ENCODE peak calls at places on chromosomes 11 and 22, in ten cellular contexts. One of them, this sample, is unnamed.
A peak's percentile ranks its signal among the peaks of the same experiment; 100 is the strongest.

GRCh38 chr22:42915980-42916765 is 59.1 kb upstream of the ARFGAP3 start:
- DNase-seq in progenitor cell of endocrine pancreas: no peak
- DNase-seq in HuH-7: no peak
- DNase-seq in stimulated activated CD4-positive, alpha-beta T cell treated with anti-CD3 and anti-CD28 coated beads, TNF-alpha, amount 100 ng/mL, for 1 hour: no peak
- DNase-seq in activated B cell treated with CpG ODN at 0.5 μM for 24 hours: no peak
- DNase-seq in mesendoderm: peak; percentile 76
- DNase-seq in amniotic stem cell: no peak
- DNase-seq in RPMI7951: no peak
- DNase-seq in DMS 273 treated with DMSO at 0.1 percent for 48 hours: no peak
- DNase-seq in Right ventricle myocardium superior: no peak
- DNase-seq in this sample: no peak

GRCh38 chr11:6557761-6558674 is 45.4 kb downstream of the RRP8 start:
- DNase-seq in progenitor cell of endocrine pancreas: no peak
- DNase-seq in HuH-7: no peak
- DNase-seq in stimulated activated CD4-positive, alpha-beta T cell treated with anti-CD3 and anti-CD28 coated beads, TNF-alpha, amount 100 ng/mL, for 1 hour: no peak
- DNase-seq in activated B cell treated with CpG ODN at 0.5 μM for 24 hours: no peak
- DNase-seq in mesendoderm: no peak
- DNase-seq in amniotic stem cell: no peak
- DNase-seq in RPMI7951: no peak
- DNase-seq in DMS 273 treated with DMSO at 0.1 percent for 48 hours: no peak
- DNase-seq in Right ventricle myocardium superior: peak; percentile 77
- DNase-seq in this sample: no peak

GRCh38 chr11:132782102-132782501 is 750.2 kb downstream of the OPCML start:
- DNase-seq in progenitor cell of endocrine pancreas: no peak
- DNase-seq in HuH-7: no peak
- DNase-seq in stimulated activated CD4-positive, alpha-beta T cell treated with anti-CD3 and anti-CD28 coated beads, TNF-alpha, amount 100 ng/mL, for 1 hour: no peak
- DNase-seq in activated B cell treated with CpG ODN at 0.5 μM for 24 hours: no peak
- DNase-seq in mesendoderm: no peak
- DNase-seq in amniotic stem cell: no peak
- DNase-seq in RPMI7951: no peak
- DNase-seq in DMS 273 treated with DMSO at 0.1 percent for 48 hours: no peak
- DNase-seq in Right ventricle myocardium superior: no peak
- DNase-seq in this sample: no peak

GRCh38 chr11:8381871-8382396 is 118.3 kb upstream of the LMO1 start:
- DNase-seq in progenitor cell of endocrine pancreas: no peak
- DNase-seq in HuH-7: no peak
- DNase-seq in stimulated activated CD4-positive, alpha-beta T cell treated with anti-CD3 and anti-CD28 coated beads, TNF-alpha, amount 100 ng/mL, for 1 hour: no peak
- DNase-seq in activated B cell treated with CpG ODN at 0.5 μM for 24 hours: no peak
- DNase-seq in mesendoderm: no peak
- DNase-seq in amniotic stem cell: no peak
- DNase-seq in RPMI7951: no peak
- DNase-seq in DMS 273 treated with DMSO at 0.1 percent for 48 hours: no peak
- DNase-seq in Right ventricle myocardium superior: no peak
- DNase-seq in this sample: no peak

GRCh38 chr11:64396079-64396591 is 37.2 kb downstream of the RPS6KA4 start:
- DNase-seq in progenitor cell of endocrine pancreas: no peak
- DNase-seq in HuH-7: no peak
- DNase-seq in stimulated activated CD4-positive, alpha-beta T cell treated with anti-CD3 and anti-CD28 coated beads, TNF-alpha, amount 100 ng/mL, for 1 hour: no peak
- DNase-seq in activated B cell treated with CpG ODN at 0.5 μM for 24 hours: no peak
- DNase-seq in mesendoderm: peak; percentile 93
- DNase-seq in amniotic stem cell: no peak
- DNase-seq in RPMI7951: peak; percentile 16
- DNase-seq in DMS 273 treated with DMSO at 0.1 percent for 48 hours: no peak
- DNase-seq in Right ventricle myocardium superior: no peak
- DNase-seq in this sample: no peak

GRCh38 chr11:123801765-123802164 is 4.4 kb downstream of the OR6M1 start:
- DNase-seq in progenitor cell of endocrine pancreas: no peak
- DNase-seq in HuH-7: no peak
- DNase-seq in stimulated activated CD4-positive, alpha-beta T cell treated with anti-CD3 and anti-CD28 coated beads, TNF-alpha, amount 100 ng/mL, for 1 hour: no peak
- DNase-seq in activated B cell treated with CpG ODN at 0.5 μM for 24 hours: no peak
- DNase-seq in mesendoderm: no peak
- DNase-seq in amniotic stem cell: no peak
- DNase-seq in RPMI7951: no peak
- DNase-seq in DMS 273 treated with DMSO at 0.1 percent for 48 hours: no peak
- DNase-seq in Right ventricle myocardium superior: no peak
- DNase-seq in this sample: no peak

GRCh38 chr11:75273331-75273988 is 32.9 kb downstream of the TPBGL start:
- DNase-seq in progenitor cell of endocrine pancreas: no peak
- DNase-seq in HuH-7: no peak
- DNase-seq in stimulated activated CD4-positive, alpha-beta T cell treated with anti-CD3 and anti-CD28 coated beads, TNF-alpha, amount 100 ng/mL, for 1 hour: no peak
- DNase-seq in activated B cell treated with CpG ODN at 0.5 μM for 24 hours: no peak
- DNase-seq in mesendoderm: no peak
- DNase-seq in amniotic stem cell: no peak
- DNase-seq in RPMI7951: no peak
- DNase-seq in DMS 273 treated with DMSO at 0.1 percent for 48 hours: no peak
- DNase-seq in Right ventricle myocardium superior: peak; percentile 30
- DNase-seq in this sample: no peak

GRCh38 chr22:47782461-47783075 is 1020.1 kb downstream of the TBC1D22A start:
- DNase-seq in progenitor cell of endocrine pancreas: no peak
- DNase-seq in HuH-7: no peak
- DNase-seq in stimulated activated CD4-positive, alpha-beta T cell treated with anti-CD3 and anti-CD28 coated beads, TNF-alpha, amount 100 ng/mL, for 1 hour: no peak
- DNase-seq in activated B cell treated with CpG ODN at 0.5 μM for 24 hours: no peak
- DNase-seq in mesendoderm: no peak
- DNase-seq in amniotic stem cell: no peak
- DNase-seq in RPMI7951: no peak
- DNase-seq in DMS 273 treated with DMSO at 0.1 percent for 48 hours: no peak
- DNase-seq in Right ventricle myocardium superior: no peak
- DNase-seq in this sample: no peak

GRCh38 chr11:75667831-75668507 is 869 bp downstream of the MAP6 start:
- DNase-seq in progenitor cell of endocrine pancreas: peak; percentile 56
- DNase-seq in HuH-7: peak; percentile 31
- DNase-seq in stimulated activated CD4-positive, alpha-beta T cell treated with anti-CD3 and anti-CD28 coated beads, TNF-alpha, amount 100 ng/mL, for 1 hour: no peak
- DNase-seq in activated B cell treated with CpG ODN at 0.5 μM for 24 hours: peak; percentile 45
- DNase-seq in mesendoderm: peak; percentile 74
- DNase-seq in amniotic stem cell: no peak
- DNase-seq in RPMI7951: peak; percentile 31
- DNase-seq in DMS 273 treated with DMSO at 0.1 percent for 48 hours: peak; percentile 8
- DNase-seq in Right ventricle myocardium superior: peak; percentile 74
- DNase-seq in this sample: no peak

GRCh38 chr22:17672417-17672991 is 33.9 kb downstream of the BCL2L13 start:
- DNase-seq in progenitor cell of endocrine pancreas: no peak
- DNase-seq in HuH-7: no peak
- DNase-seq in stimulated activated CD4-positive, alpha-beta T cell treated with anti-CD3 and anti-CD28 coated beads, TNF-alpha, amount 100 ng/mL, for 1 hour: peak; percentile 3
- DNase-seq in activated B cell treated with CpG ODN at 0.5 μM for 24 hours: no peak
- DNase-seq in mesendoderm: no peak
- DNase-seq in amniotic stem cell: no peak
- DNase-seq in RPMI7951: peak; percentile 15
- DNase-seq in DMS 273 treated with DMSO at 0.1 percent for 48 hours: no peak
- DNase-seq in Right ventricle myocardium superior: no peak
- DNase-seq in this sample: no peak

GRCh38 chr11:103202048-103202651 is 92.9 kb downstream of the DYNC2H1 start:
- DNase-seq in progenitor cell of endocrine pancreas: no peak
- DNase-seq in HuH-7: peak; percentile 0
- DNase-seq in stimulated activated CD4-positive, alpha-beta T cell treated with anti-CD3 and anti-CD28 coated beads, TNF-alpha, amount 100 ng/mL, for 1 hour: no peak
- DNase-seq in activated B cell treated with CpG ODN at 0.5 μM for 24 hours: no peak
- DNase-seq in mesendoderm: peak; percentile 33
- DNase-seq in amniotic stem cell: peak; percentile 14
- DNase-seq in RPMI7951: peak; percentile 43
- DNase-seq in DMS 273 treated with DMSO at 0.1 percent for 48 hours: no peak
- DNase-seq in Right ventricle myocardium superior: no peak
- DNase-seq in this sample: no peak

GRCh38 chr22:37763652-37764051 is 44.1 kb upstream of the GCAT start:
- DNase-seq in progenitor cell of endocrine pancreas: no peak
- DNase-seq in HuH-7: no peak
- DNase-seq in stimulated activated CD4-positive, alpha-beta T cell treated with anti-CD3 and anti-CD28 coated beads, TNF-alpha, amount 100 ng/mL, for 1 hour: no peak
- DNase-seq in activated B cell treated with CpG ODN at 0.5 μM for 24 hours: no peak
- DNase-seq in mesendoderm: no peak
- DNase-seq in amniotic stem cell: no peak
- DNase-seq in RPMI7951: no peak
- DNase-seq in DMS 273 treated with DMSO at 0.1 percent for 48 hours: no peak
- DNase-seq in Right ventricle myocardium superior: no peak
- DNase-seq in this sample: no peak

GRCh38 chr11:68550485-68550817 is 89.9 kb downstream of the PPP6R3 start:
- DNase-seq in progenitor cell of endocrine pancreas: no peak
- DNase-seq in HuH-7: no peak
- DNase-seq in stimulated activated CD4-positive, alpha-beta T cell treated with anti-CD3 and anti-CD28 coated beads, TNF-alpha, amount 100 ng/mL, for 1 hour: no peak
- DNase-seq in activated B cell treated with CpG ODN at 0.5 μM for 24 hours: no peak
- DNase-seq in mesendoderm: no peak
- DNase-seq in amniotic stem cell: no peak
- DNase-seq in RPMI7951: no peak
- DNase-seq in DMS 273 treated with DMSO at 0.1 percent for 48 hours: no peak
- DNase-seq in Right ventricle myocardium superior: no peak
- DNase-seq in this sample: no peak

GRCh38 chr11:11582261-11582701 is 39.5 kb downstream of the GALNT18 start:
- DNase-seq in progenitor cell of endocrine pancreas: no peak
- DNase-seq in HuH-7: no peak
- DNase-seq in stimulated activated CD4-positive, alpha-beta T cell treated with anti-CD3 and anti-CD28 coated beads, TNF-alpha, amount 100 ng/mL, for 1 hour: no peak
- DNase-seq in activated B cell treated with CpG ODN at 0.5 μM for 24 hours: no peak
- DNase-seq in mesendoderm: no peak
- DNase-seq in amniotic stem cell: no peak
- DNase-seq in RPMI7951: no peak
- DNase-seq in DMS 273 treated with DMSO at 0.1 percent for 48 hours: no peak
- DNase-seq in Right ventricle myocardium superior: no peak
- DNase-seq in this sample: no peak

GRCh38 chr11:118081241-118081958 is 4.5 kb downstream of the TMPRSS4 start:
- DNase-seq in progenitor cell of endocrine pancreas: no peak
- DNase-seq in HuH-7: no peak
- DNase-seq in stimulated activated CD4-positive, alpha-beta T cell treated with anti-CD3 and anti-CD28 coated beads, TNF-alpha, amount 100 ng/mL, for 1 hour: no peak
- DNase-seq in activated B cell treated with CpG ODN at 0.5 μM for 24 hours: no peak
- DNase-seq in mesendoderm: no peak
- DNase-seq in amniotic stem cell: no peak
- DNase-seq in RPMI7951: no peak
- DNase-seq in DMS 273 treated with DMSO at 0.1 percent for 48 hours: no peak
- DNase-seq in Right ventricle myocardium superior: no peak
- DNase-seq in this sample: no peak

GRCh38 chr22:17234144-17234623 is 14.9 kb upstream of the ADA2 start:
- DNase-seq in progenitor cell of endocrine pancreas: no peak
- DNase-seq in HuH-7: no peak
- DNase-seq in stimulated activated CD4-positive, alpha-beta T cell treated with anti-CD3 and anti-CD28 coated beads, TNF-alpha, amount 100 ng/mL, for 1 hour: no peak
- DNase-seq in activated B cell treated with CpG ODN at 0.5 μM for 24 hours: no peak
- DNase-seq in mesendoderm: peak; percentile 97
- DNase-seq in amniotic stem cell: no peak
- DNase-seq in RPMI7951: no peak
- DNase-seq in DMS 273 treated with DMSO at 0.1 percent for 48 hours: no peak
- DNase-seq in Right ventricle myocardium superior: no peak
- DNase-seq in this sample: no peak

GRCh38 chr22:42905702-42906183 is 48.7 kb upstream of the ARFGAP3 start:
- DNase-seq in progenitor cell of endocrine pancreas: no peak
- DNase-seq in HuH-7: no peak
- DNase-seq in stimulated activated CD4-positive, alpha-beta T cell treated with anti-CD3 and anti-CD28 coated beads, TNF-alpha, amount 100 ng/mL, for 1 hour: no peak
- DNase-seq in activated B cell treated with CpG ODN at 0.5 μM for 24 hours: no peak
- DNase-seq in mesendoderm: no peak
- DNase-seq in amniotic stem cell: no peak
- DNase-seq in RPMI7951: no peak
- DNase-seq in DMS 273 treated with DMSO at 0.1 percent for 48 hours: no peak
- DNase-seq in Right ventricle myocardium superior: peak; percentile 79
- DNase-seq in this sample: no peak

GRCh38 chr11:44079376-44079775 is 13.3 kb downstream of the ACCS start:
- DNase-seq in progenitor cell of endocrine pancreas: no peak
- DNase-seq in HuH-7: no peak
- DNase-seq in stimulated activated CD4-positive, alpha-beta T cell treated with anti-CD3 and anti-CD28 coated beads, TNF-alpha, amount 100 ng/mL, for 1 hour: no peak
- DNase-seq in activated B cell treated with CpG ODN at 0.5 μM for 24 hours: no peak
- DNase-seq in mesendoderm: no peak
- DNase-seq in amniotic stem cell: no peak
- DNase-seq in RPMI7951: no peak
- DNase-seq in DMS 273 treated with DMSO at 0.1 percent for 48 hours: no peak
- DNase-seq in Right ventricle myocardium superior: no peak
- DNase-seq in this sample: no peak

GRCh38 chr11:32358729-32359128 is 76.6 kb downstream of the WT1 start:
- DNase-seq in progenitor cell of endocrine pancreas: no peak
- DNase-seq in HuH-7: no peak
- DNase-seq in stimulated activated CD4-positive, alpha-beta T cell treated with anti-CD3 and anti-CD28 coated beads, TNF-alpha, amount 100 ng/mL, for 1 hour: no peak
- DNase-seq in activated B cell treated with CpG ODN at 0.5 μM for 24 hours: no peak
- DNase-seq in mesendoderm: no peak
- DNase-seq in amniotic stem cell: no peak
- DNase-seq in RPMI7951: no peak
- DNase-seq in DMS 273 treated with DMSO at 0.1 percent for 48 hours: no peak
- DNase-seq in Right ventricle myocardium superior: no peak
- DNase-seq in this sample: no peak

GRCh38 chr11:120562806-120563425 is 51.4 kb downstream of the GRIK4 start:
- DNase-seq in progenitor cell of endocrine pancreas: no peak
- DNase-seq in HuH-7: no peak
- DNase-seq in stimulated activated CD4-positive, alpha-beta T cell treated with anti-CD3 and anti-CD28 coated beads, TNF-alpha, amount 100 ng/mL, for 1 hour: no peak
- DNase-seq in activated B cell treated with CpG ODN at 0.5 μM for 24 hours: no peak
- DNase-seq in mesendoderm: no peak
- DNase-seq in amniotic stem cell: no peak
- DNase-seq in RPMI7951: no peak
- DNase-seq in DMS 273 treated with DMSO at 0.1 percent for 48 hours: no peak
- DNase-seq in Right ventricle myocardium superior: no peak
- DNase-seq in this sample: no peak

GRCh38 chr11:57598831-57599155 is 1.3 kb downstream of the SERPING1 start:
- DNase-seq in progenitor cell of endocrine pancreas: no peak
- DNase-seq in HuH-7: no peak
- DNase-seq in stimulated activated CD4-positive, alpha-beta T cell treated with anti-CD3 and anti-CD28 coated beads, TNF-alpha, amount 100 ng/mL, for 1 hour: no peak
- DNase-seq in activated B cell treated with CpG ODN at 0.5 μM for 24 hours: no peak
- DNase-seq in mesendoderm: peak; percentile 8
- DNase-seq in amniotic stem cell: no peak
- DNase-seq in RPMI7951: no peak
- DNase-seq in DMS 273 treated with DMSO at 0.1 percent for 48 hours: no peak
- DNase-seq in Right ventricle myocardium superior: no peak
- DNase-seq in this sample: no peak

GRCh38 chr22:37199839-37200161 is 11.8 kb upstream of the C1QTNF6 start:
- DNase-seq in progenitor cell of endocrine pancreas: no peak
- DNase-seq in HuH-7: peak; percentile 73
- DNase-seq in stimulated activated CD4-positive, alpha-beta T cell treated with anti-CD3 and anti-CD28 coated beads, TNF-alpha, amount 100 ng/mL, for 1 hour: no peak
- DNase-seq in activated B cell treated with CpG ODN at 0.5 μM for 24 hours: no peak
- DNase-seq in mesendoderm: no peak
- DNase-seq in amniotic stem cell: no peak
- DNase-seq in RPMI7951: peak; percentile 7
- DNase-seq in DMS 273 treated with DMSO at 0.1 percent for 48 hours: no peak
- DNase-seq in Right ventricle myocardium superior: no peak
- DNase-seq in this sample: no peak

GRCh38 chr11:86949995-86950993 is 4.9 kb downstream of the FZD4 start:
- DNase-seq in progenitor cell of endocrine pancreas: no peak
- DNase-seq in HuH-7: no peak
- DNase-seq in stimulated activated CD4-positive, alpha-beta T cell treated with anti-CD3 and anti-CD28 coated beads, TNF-alpha, amount 100 ng/mL, for 1 hour: no peak
- DNase-seq in activated B cell treated with CpG ODN at 0.5 μM for 24 hours: no peak
- DNase-seq in mesendoderm: no peak
- DNase-seq in amniotic stem cell: no peak
- DNase-seq in RPMI7951: no peak
- DNase-seq in DMS 273 treated with DMSO at 0.1 percent for 48 hours: no peak
- DNase-seq in Right ventricle myocardium superior: no peak
- DNase-seq in this sample: no peak

GRCh38 chr11:64036081-64037026 is 623 bp downstream of the FLRT1 start:
- DNase-seq in progenitor cell of endocrine pancreas: no peak
- DNase-seq in HuH-7: no peak
- DNase-seq in stimulated activated CD4-positive, alpha-beta T cell treated with anti-CD3 and anti-CD28 coated beads, TNF-alpha, amount 100 ng/mL, for 1 hour: no peak
- DNase-seq in activated B cell treated with CpG ODN at 0.5 μM for 24 hours: no peak
- DNase-seq in mesendoderm: no peak
- DNase-seq in amniotic stem cell: no peak
- DNase-seq in RPMI7951: peak; percentile 32
- DNase-seq in DMS 273 treated with DMSO at 0.1 percent for 48 hours: no peak
- DNase-seq in Right ventricle myocardium superior: no peak
- DNase-seq in this sample: no peak

GRCh38 chr11:13876423-13876822 is 86.1 kb upstream of the SPON1 start:
- DNase-seq in progenitor cell of endocrine pancreas: no peak
- DNase-seq in HuH-7: no peak
- DNase-seq in stimulated activated CD4-positive, alpha-beta T cell treated with anti-CD3 and anti-CD28 coated beads, TNF-alpha, amount 100 ng/mL, for 1 hour: no peak
- DNase-seq in activated B cell treated with CpG ODN at 0.5 μM for 24 hours: no peak
- DNase-seq in mesendoderm: no peak
- DNase-seq in amniotic stem cell: no peak
- DNase-seq in RPMI7951: no peak
- DNase-seq in DMS 273 treated with DMSO at 0.1 percent for 48 hours: no peak
- DNase-seq in Right ventricle myocardium superior: no peak
- DNase-seq in this sample: no peak

GRCh38 chr22:50061824-50062355 is 3.8 kb upstream of the TTLL8 start:
- DNase-seq in progenitor cell of endocrine pancreas: no peak
- DNase-seq in HuH-7: no peak
- DNase-seq in stimulated activated CD4-positive, alpha-beta T cell treated with anti-CD3 and anti-CD28 coated beads, TNF-alpha, amount 100 ng/mL, for 1 hour: no peak
- DNase-seq in activated B cell treated with CpG ODN at 0.5 μM for 24 hours: no peak
- DNase-seq in mesendoderm: no peak
- DNase-seq in amniotic stem cell: no peak
- DNase-seq in RPMI7951: no peak
- DNase-seq in DMS 273 treated with DMSO at 0.1 percent for 48 hours: no peak
- DNase-seq in Right ventricle myocardium superior: peak; percentile 20
- DNase-seq in this sample: no peak

GRCh38 chr11:120079750-120080610 is 57.9 kb downstream of the TRIM29 start:
- DNase-seq in progenitor cell of endocrine pancreas: no peak
- DNase-seq in HuH-7: no peak
- DNase-seq in stimulated activated CD4-positive, alpha-beta T cell treated with anti-CD3 and anti-CD28 coated beads, TNF-alpha, amount 100 ng/mL, for 1 hour: no peak
- DNase-seq in activated B cell treated with CpG ODN at 0.5 μM for 24 hours: no peak
- DNase-seq in mesendoderm: peak; percentile 51
- DNase-seq in amniotic stem cell: no peak
- DNase-seq in RPMI7951: peak; percentile 5
- DNase-seq in DMS 273 treated with DMSO at 0.1 percent for 48 hours: no peak
- DNase-seq in Right ventricle myocardium superior: no peak
- DNase-seq in this sample: no peak

GRCh38 chr11:12684354-12684753 is 10.1 kb downstream of the TEAD1 start:
- DNase-seq in progenitor cell of endocrine pancreas: no peak
- DNase-seq in HuH-7: no peak
- DNase-seq in stimulated activated CD4-positive, alpha-beta T cell treated with anti-CD3 and anti-CD28 coated beads, TNF-alpha, amount 100 ng/mL, for 1 hour: no peak
- DNase-seq in activated B cell treated with CpG ODN at 0.5 μM for 24 hours: no peak
- DNase-seq in mesendoderm: no peak
- DNase-seq in amniotic stem cell: no peak
- DNase-seq in RPMI7951: no peak
- DNase-seq in DMS 273 treated with DMSO at 0.1 percent for 48 hours: no peak
- DNase-seq in Right ventricle myocardium superior: no peak
- DNase-seq in this sample: no peak

This sample was measured in central memory CD8-positive, alpha-beta T cell.